ENCODE peak calls at places on chromosomes 12 and 14, in four cellular contexts. V is aorta, Z is pancreas, H is T-cell. G is an unnamed sample.

GRCh38 chr12:115998119-115998633 is 279.3 kb downstream of the MED13L start:
- DNase-seq in Z (no peak), V (no peak), H (no peak), G (no peak)

GRCh38 chr14:91649930-91650329 is 82.0 kb downstream of the CATSPERB start:
- DNase-seq in H (no peak), V (no peak), Z (no peak), G (no peak)

GRCh38 chr12:62854024-62854423 is 80.9 kb downstream of the PPM1H start:
- DNase-seq in Z (no peak), V (no peak), H (no peak), G (no peak)

GRCh38 chr14:72961579-72962335 is 35.5 kb downstream of the DCAF4 start:
- DNase-seq in H (no peak), Z (no peak), V (no peak), G (no peak)

GRCh38 chr14:95287176-95287754 is 32.4 kb downstream of the CLMN start:
- DNase-seq in V (no peak), Z (no peak), H (no peak), G (no peak)

GRCh38 chr12:30796891-30797371 is 42.2 kb upstream of the CAPRIN2 start:
- DNase-seq in V (no peak), H (no peak), Z (peak; percentile 42), G (no peak)

GRCh38 chr12:90978117-90978770 is 23.3 kb upstream of the CCER1 start:
- DNase-seq in H (no peak), Z (no peak), V (no peak), G (no peak)

GRCh38 chr12:116982721-116983502 is 72.2 kb downstream of the FBXW8 start:
- DNase-seq in H (no peak), Z (no peak), V (peak; percentile 60), G (no peak)

GRCh38 chr14:32933943-32934890 is 4.5 kb upstream of the NPAS3 start:
- DNase-seq in H (no peak), V (peak; percentile 46), Z (peak; percentile 60), G (no peak)

GRCh38 chr12:52009081-52009751 is 2.5 kb downstream of the TAMALIN start:
- DNase-seq in V (peak; percentile 30), H (no peak), Z (peak; percentile 37), G (no peak)

GRCh38 chr14:61388976-61389576 is 67.7 kb downstream of the PRKCH start:
- DNase-seq in H (no peak), V (no peak), Z (no peak), G (no peak)

GRCh38 chr12:66879392-66879791 is 200.5 kb upstream of the GRIP1 start:
- DNase-seq in V (no peak), Z (no peak), H (no peak), G (no peak)

GRCh38 chr14:55066223-55066622 is 14.8 kb downstream of the MAPK1IP1L start:
- DNase-seq in H (no peak), V (no peak), Z (no peak), G (no peak)

GRCh38 chr12:69662764-69663163 is 36.3 kb downstream of the BEST3 start:
- DNase-seq in H (no peak), V (no peak), Z (no peak), G (no peak)

GRCh38 chr14:36383674-36384421 is 63.4 kb upstream of the MBIP start:
- DNase-seq in Z (no peak), V (peak; percentile 84), H (no peak), G (peak; percentile 70)